ENCODE peak calls at places on chromosomes 13 and 19, in eight cellular contexts. One of them, this sample, is unnamed.

GRCh38 chr13:103976371-103976770 is 910.2 kb upstream of the SLC10A2 start:
- DNase-seq in PC-3: no peak
- DNase-seq in fibroblast of lung: no peak
- DNase-seq in endothelial cell of umbilical vein: no peak
- DNase-seq in astrocyte: peak
- DNase-seq in PC-9: no peak
- DNase-seq in A673: no peak
- DNase-seq in GM23248: no peak
- DNase-seq in this sample: no peak

GRCh38 chr13:110330491-110331001 is 23.5 kb downstream of the COL4A2 start:
- DNase-seq in PC-3: no peak
- DNase-seq in fibroblast of lung: peak
- DNase-seq in endothelial cell of umbilical vein: no peak
- DNase-seq in astrocyte: peak
- DNase-seq in PC-9: no peak
- DNase-seq in A673: no peak
- DNase-seq in GM23248: peak
- DNase-seq in this sample: no peak

GRCh38 chr13:19057588-19058340 is 123.9 kb downstream of the TUBA3C start:
- DNase-seq in PC-3: no peak
- DNase-seq in fibroblast of lung: no peak
- DNase-seq in endothelial cell of umbilical vein: no peak
- DNase-seq in astrocyte: no peak
- DNase-seq in PC-9: no peak
- DNase-seq in A673: no peak
- DNase-seq in GM23248: no peak
- DNase-seq in this sample: no peak

GRCh38 chr19:29875931-29876330 is 64.1 kb downstream of the CCNE1 start:
- DNase-seq in PC-3: no peak
- DNase-seq in fibroblast of lung: no peak
- DNase-seq in endothelial cell of umbilical vein: no peak
- DNase-seq in astrocyte: no peak
- DNase-seq in PC-9: no peak
- DNase-seq in A673: no peak
- DNase-seq in GM23248: no peak
- DNase-seq in this sample: no peak

GRCh38 chr19:19642506-19643157 is 825 bp downstream of the GMIP start:
- DNase-seq in PC-3: peak
- DNase-seq in fibroblast of lung: no peak
- DNase-seq in endothelial cell of umbilical vein: peak
- DNase-seq in astrocyte: no peak
- DNase-seq in PC-9: no peak
- DNase-seq in A673: peak
- DNase-seq in GM23248: peak
- DNase-seq in this sample: no peak

GRCh38 chr13:19927117-19927734 is 31.3 kb upstream of the ZMYM2 start:
- DNase-seq in PC-3: peak
- DNase-seq in fibroblast of lung: peak
- DNase-seq in endothelial cell of umbilical vein: peak
- DNase-seq in astrocyte: peak
- DNase-seq in PC-9: no peak
- DNase-seq in A673: peak
- DNase-seq in GM23248: peak
- DNase-seq in this sample: no peak

GRCh38 chr13:114015111-114015551 is 41.3 kb upstream of the C13orf46 start:
- DNase-seq in PC-3: no peak
- DNase-seq in fibroblast of lung: no peak
- DNase-seq in endothelial cell of umbilical vein: no peak
- DNase-seq in astrocyte: no peak
- DNase-seq in PC-9: no peak
- DNase-seq in A673: no peak
- DNase-seq in GM23248: no peak
- DNase-seq in this sample: no peak

GRCh38 chr19:15199652-15200574 is 882 bp downstream of the NOTCH3 start:
- DNase-seq in PC-3: peak
- DNase-seq in fibroblast of lung: no peak
- DNase-seq in endothelial cell of umbilical vein: no peak
- DNase-seq in astrocyte: no peak
- DNase-seq in PC-9: peak
- DNase-seq in A673: no peak
- DNase-seq in GM23248: peak
- DNase-seq in this sample: no peak

GRCh38 chr19:3284759-3285646 is 60.5 kb downstream of the CELF5 start:
- DNase-seq in PC-3: peak
- DNase-seq in fibroblast of lung: peak
- DNase-seq in endothelial cell of umbilical vein: peak
- DNase-seq in astrocyte: peak
- DNase-seq in PC-9: peak
- DNase-seq in A673: peak
- DNase-seq in GM23248: peak
- DNase-seq in this sample: no peak

GRCh38 chr13:95676775-95677563 is at the start of gene DNAJC3:
- DNase-seq in PC-3: peak
- DNase-seq in fibroblast of lung: peak
- DNase-seq in endothelial cell of umbilical vein: peak
- DNase-seq in astrocyte: peak
- DNase-seq in PC-9: peak
- DNase-seq in A673: peak
- DNase-seq in GM23248: peak
- DNase-seq in this sample: peak

GRCh38 chr19:5579697-5580096 is 11.9 kb upstream of the TINCR start:
- DNase-seq in PC-3: no peak
- DNase-seq in fibroblast of lung: no peak
- DNase-seq in endothelial cell of umbilical vein: no peak
- DNase-seq in astrocyte: no peak
- DNase-seq in PC-9: no peak
- DNase-seq in A673: no peak
- DNase-seq in GM23248: no peak
- DNase-seq in this sample: no peak

GRCh38 chr13:51083706-51084105 is 27.4 kb downstream of the C13orf42 start:
- DNase-seq in PC-3: no peak
- DNase-seq in fibroblast of lung: no peak
- DNase-seq in endothelial cell of umbilical vein: no peak
- DNase-seq in astrocyte: no peak
- DNase-seq in PC-9: no peak
- DNase-seq in A673: no peak
- DNase-seq in GM23248: no peak
- DNase-seq in this sample: no peak

GRCh38 chr19:42140125-42140754 is 8.0 kb upstream of the POU2F2 start:
- DNase-seq in PC-3: peak
- DNase-seq in fibroblast of lung: peak
- DNase-seq in endothelial cell of umbilical vein: peak
- DNase-seq in astrocyte: peak
- DNase-seq in PC-9: peak
- DNase-seq in A673: peak
- DNase-seq in GM23248: peak
- DNase-seq in this sample: no peak
- TF ChIP-seq EZH2 in PC-3: no peak
- TF ChIP-seq EZH2 in fibroblast of lung: no peak
- TF ChIP-seq EZH2 in endothelial cell of umbilical vein: no peak
- TF ChIP-seq EZH2 in astrocyte: no peak
- TF ChIP-seq EZH2 in PC-9: no peak
- TF ChIP-seq EZH2 in A673: no peak
- TF ChIP-seq EZH2 in GM23248: no peak
- TF ChIP-seq EZH2 in this sample: no peak

GRCh38 chr13:27918918-27919255 is 913 bp upstream of the PDX1 start:
- DNase-seq in PC-3: no peak
- DNase-seq in fibroblast of lung: no peak
- DNase-seq in endothelial cell of umbilical vein: no peak
- DNase-seq in astrocyte: no peak
- DNase-seq in PC-9: no peak
- DNase-seq in A673: no peak
- DNase-seq in GM23248: no peak
- DNase-seq in this sample: no peak

GRCh38 chr13:27920677-27921420 is 1.0 kb downstream of the PDX1 start:
- DNase-seq in PC-3: peak
- DNase-seq in fibroblast of lung: peak
- DNase-seq in endothelial cell of umbilical vein: no peak
- DNase-seq in astrocyte: no peak
- DNase-seq in PC-9: no peak
- DNase-seq in A673: no peak
- DNase-seq in GM23248: peak
- DNase-seq in this sample: no peak

GRCh38 chr13:27918041-27918917 is 1.5 kb upstream of the PDX1 start:
- DNase-seq in PC-3: no peak
- DNase-seq in fibroblast of lung: no peak
- DNase-seq in endothelial cell of umbilical vein: no peak
- DNase-seq in astrocyte: no peak
- DNase-seq in PC-9: no peak
- DNase-seq in A673: no peak
- DNase-seq in GM23248: no peak
- DNase-seq in this sample: no peak

GRCh38 chr13:27919934-27920676 is at the start of gene PDX1:
- DNase-seq in PC-3: peak
- DNase-seq in fibroblast of lung: no peak
- DNase-seq in endothelial cell of umbilical vein: no peak
- DNase-seq in astrocyte: no peak
- DNase-seq in PC-9: no peak
- DNase-seq in A673: peak
- DNase-seq in GM23248: peak
- DNase-seq in this sample: no peak

DNA sequence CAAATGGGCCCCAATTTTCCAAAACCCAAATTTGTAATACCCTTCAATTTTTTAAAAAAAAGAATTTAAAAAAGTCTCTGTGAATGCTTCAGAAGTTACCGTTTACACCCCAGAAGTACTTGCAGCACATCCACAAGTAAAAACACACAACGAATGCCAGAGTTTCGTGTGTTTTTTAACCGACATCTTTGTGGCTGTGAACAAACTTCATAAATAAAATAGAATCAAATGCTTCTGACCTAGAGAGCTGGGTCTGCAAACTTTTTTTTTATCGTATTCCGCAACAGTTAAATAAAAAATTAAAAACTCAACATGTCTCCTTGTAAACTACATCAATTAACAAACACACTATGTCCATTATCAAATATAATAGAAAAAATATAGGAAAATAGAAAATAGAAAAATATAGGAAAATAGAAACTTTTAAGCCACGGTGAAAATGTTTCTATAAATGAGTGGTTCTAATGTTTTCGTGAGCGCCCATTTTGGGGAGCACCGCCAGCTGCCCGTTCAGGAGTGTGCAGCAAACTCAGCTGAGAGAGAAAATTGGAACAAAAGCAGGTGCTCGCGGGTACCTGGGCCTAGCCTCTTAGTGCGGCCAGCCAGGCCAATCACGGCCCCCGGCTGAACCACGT is 384 bp upstream of the PDX1 start:
- DNase-seq in PC-3: no peak
- DNase-seq in fibroblast of lung: no peak
- DNase-seq in endothelial cell of umbilical vein: no peak
- DNase-seq in astrocyte: no peak
- DNase-seq in PC-9: no peak
- DNase-seq in A673: no peak
- DNase-seq in GM23248: no peak
- DNase-seq in this sample: no peak
- TF ChIP-seq EZH2 in PC-3: no peak
- TF ChIP-seq EZH2 in fibroblast of lung: no peak
- TF ChIP-seq EZH2 in endothelial cell of umbilical vein: no peak
- TF ChIP-seq EZH2 in astrocyte: no peak
- TF ChIP-seq EZH2 in PC-9: no peak
- TF ChIP-seq EZH2 in A673: no peak
- TF ChIP-seq EZH2 in GM23248: peak
- TF ChIP-seq EZH2 in this sample: no peak

GRCh38 chr19:55173717-55174409 is 6.2 kb downstream of the SYT5 start:
- DNase-seq in PC-3: peak
- DNase-seq in fibroblast of lung: peak
- DNase-seq in endothelial cell of umbilical vein: no peak
- DNase-seq in astrocyte: no peak
- DNase-seq in PC-9: peak
- DNase-seq in A673: peak
- DNase-seq in GM23248: peak
- DNase-seq in this sample: peak

GRCh38 chr19:55176116-55176515 is 4.0 kb downstream of the SYT5 start:
- DNase-seq in PC-3: no peak
- DNase-seq in fibroblast of lung: no peak
- DNase-seq in endothelial cell of umbilical vein: no peak
- DNase-seq in astrocyte: no peak
- DNase-seq in PC-9: no peak
- DNase-seq in A673: no peak
- DNase-seq in GM23248: no peak
- DNase-seq in this sample: no peak

GRCh38 chr19:55173186-55173716 is 6.8 kb upstream of the DNAAF3 start:
- DNase-seq in PC-3: no peak
- DNase-seq in fibroblast of lung: no peak
- DNase-seq in endothelial cell of umbilical vein: no peak
- DNase-seq in astrocyte: no peak
- DNase-seq in PC-9: no peak
- DNase-seq in A673: no peak
- DNase-seq in GM23248: peak
- DNase-seq in this sample: no peak

GRCh38 chr19:55175117-55175867 is 4.8 kb downstream of the SYT5 start:
- DNase-seq in PC-3: no peak
- DNase-seq in fibroblast of lung: no peak
- DNase-seq in endothelial cell of umbilical vein: no peak
- DNase-seq in astrocyte: no peak
- DNase-seq in PC-9: no peak
- DNase-seq in A673: no peak
- DNase-seq in GM23248: no peak
- DNase-seq in this sample: no peak

GRCh38 chr19:55174425-55175116 is 5.5 kb downstream of the SYT5 start:
- DNase-seq in PC-3: no peak
- DNase-seq in fibroblast of lung: no peak
- DNase-seq in endothelial cell of umbilical vein: no peak
- DNase-seq in astrocyte: no peak
- DNase-seq in PC-9: no peak
- DNase-seq in A673: no peak
- DNase-seq in GM23248: no peak
- DNase-seq in this sample: no peak
- TF ChIP-seq EZH2 in PC-3: no peak
- TF ChIP-seq EZH2 in fibroblast of lung: no peak
- TF ChIP-seq EZH2 in endothelial cell of umbilical vein: no peak
- TF ChIP-seq EZH2 in astrocyte: no peak
- TF ChIP-seq EZH2 in PC-9: no peak
- TF ChIP-seq EZH2 in A673: no peak
- TF ChIP-seq EZH2 in GM23248: no peak
- TF ChIP-seq EZH2 in this sample: no peak

DNA sequence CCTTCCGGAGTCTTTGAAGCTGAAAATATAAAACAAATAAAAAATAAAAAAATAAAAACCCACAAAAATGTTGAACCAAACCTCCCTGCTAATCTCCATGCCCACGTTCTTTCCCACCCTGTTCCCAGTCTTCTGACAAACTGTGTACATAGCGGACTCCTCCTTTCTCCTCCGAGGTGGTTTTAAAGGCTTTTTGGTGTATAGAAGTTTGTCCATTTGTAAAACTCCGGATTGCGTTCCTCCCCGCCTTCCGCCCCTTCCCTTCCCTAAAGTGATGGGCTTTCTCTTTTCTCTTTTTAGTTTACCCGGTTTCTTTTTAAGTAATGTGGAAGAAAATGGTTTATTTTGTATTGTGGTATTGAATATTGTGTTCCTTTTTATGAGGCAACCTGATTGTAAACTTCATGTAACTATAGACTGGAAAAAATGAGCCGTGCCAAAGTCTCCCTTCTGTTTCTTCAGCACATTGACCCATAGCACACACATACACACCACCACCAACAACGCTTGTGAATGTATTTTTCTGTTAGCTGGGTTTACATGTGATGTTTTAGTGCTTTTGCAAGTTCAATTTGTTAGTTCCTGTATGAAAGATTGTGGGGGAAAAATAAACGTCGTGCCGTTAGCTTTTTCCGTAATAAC is 4.4 kb downstream of the ZIC2 start:
- DNase-seq in PC-3: no peak
- DNase-seq in fibroblast of lung: no peak
- DNase-seq in endothelial cell of umbilical vein: no peak
- DNase-seq in astrocyte: no peak
- DNase-seq in PC-9: no peak
- DNase-seq in A673: peak
- DNase-seq in GM23248: no peak
- DNase-seq in this sample: no peak
- TF ChIP-seq EZH2 in PC-3: peak
- TF ChIP-seq EZH2 in fibroblast of lung: peak
- TF ChIP-seq EZH2 in endothelial cell of umbilical vein: no peak
- TF ChIP-seq EZH2 in astrocyte: no peak
- TF ChIP-seq EZH2 in PC-9: no peak
- TF ChIP-seq EZH2 in A673: no peak
- TF ChIP-seq EZH2 in GM23248: peak
- TF ChIP-seq EZH2 in this sample: no peak